ENCODE peak calls at places on chromosomes 6 and 20, in nine cellular contexts. C is body of pancreas, O is cardiac muscle cell, P is cardiac fibroblast, R is breast epithelium, V is astrocyte, Q is dorsolateral prefrontal cortex, W is upper lobe of right lung, G is endothelial cell. A is an unnamed sample.

GRCh38 chr6:53614676-53615075 is 50.9 kb downstream of the KLHL31 start:
- DNase-seq in R (no peak), P (no peak), V (no peak), O (no peak), W (no peak), C (no peak), Q (no peak), G (no peak), A (no peak)

GRCh38 chr6:13288481-13288880 is 39.9 kb downstream of the TBC1D7 start:
- DNase-seq in Q (no peak), R (no peak), P (no peak), C (no peak), O (no peak), V (no peak), W (no peak), G (no peak), A (no peak)

GRCh38 chr20:17543531-17543961 is 12.4 kb upstream of the BFSP1 start:
- DNase-seq in R (no peak), O (no peak), G (no peak), C (no peak), Q (no peak), W (no peak), P (peak), V (peak), A (no peak)

GRCh38 chr6:31837612-31838553 is 10.3 kb downstream of the HSPA1B start:
- DNase-seq in C (no peak), W (no peak), Q (no peak), V (no peak), G (no peak), O (no peak), R (no peak), P (peak), A (no peak)

GRCh38 chr6:52544325-52545022 is 32.4 kb downstream of the TRAM2 start:
- DNase-seq in Q (no peak), G (no peak), C (no peak), W (no peak), O (no peak), R (no peak), P (peak), V (no peak), A (no peak)

GRCh38 chr6:157107915-157108651 is 215.2 kb downstream of the TMEM242 start:
- DNase-seq in W (no peak), Q (no peak), O (no peak), V (peak), P (peak), G (no peak), C (no peak), R (no peak), A (peak)

GRCh38 chr6:44471271-44471981 is 83.9 kb downstream of the CDC5L start:
- DNase-seq in Q (no peak), V (no peak), R (no peak), G (no peak), P (no peak), W (no peak), C (no peak), O (peak), A (no peak)

GRCh38 chr20:47315339-47315662 is 41.2 kb downstream of the ZMYND8 start:
- DNase-seq in O (no peak), P (peak), W (peak), V (no peak), R (no peak), Q (no peak), C (no peak), G (no peak), A (no peak)

GRCh38 chr20:54290636-54291035 is 82.7 kb downstream of the PFDN4 start:
- DNase-seq in R (no peak), W (no peak), G (no peak), O (no peak), C (no peak), Q (no peak), V (no peak), P (no peak), A (peak)

GRCh38 chr6:33989016-33989854 is 156.7 kb downstream of the GRM4 start:
- DNase-seq in Q (no peak), C (no peak), R (no peak), P (no peak), G (no peak), W (peak), V (no peak), O (no peak), A (no peak)

GRCh38 chr20:35463455-35464300 is 8.3 kb downstream of the CEP250 start:
- DNase-seq in W (no peak), Q (no peak), G (peak), O (peak), P (peak), C (peak), V (peak), R (no peak), A (peak)

GRCh38 chr6:142913511-142914047 is 31.4 kb downstream of the HIVEP2 start:
- DNase-seq in Q (no peak), G (no peak), V (no peak), W (peak), O (no peak), P (no peak), C (no peak), R (no peak), A (peak)

GRCh38 chr6:55980627-55981211 is 105.3 kb upstream of the BMP5 start:
- DNase-seq in W (no peak), G (peak), V (peak), O (peak), R (no peak), P (peak), C (no peak), Q (no peak), A (peak)

GRCh38 chr6:123520208-123520607 is 116.5 kb downstream of the TRDN start:
- DNase-seq in C (no peak), Q (no peak), V (peak), R (no peak), G (no peak), P (peak), O (no peak), W (no peak), A (no peak)

GRCh38 chr20:32390999-32391398 is 32.9 kb downstream of the ASXL1 start:
- DNase-seq in R (no peak), W (no peak), G (no peak), Q (no peak), P (peak), V (no peak), C (no peak), O (no peak), A (no peak)

GRCh38 chr6:149079911-149080501 is 237.5 kb upstream of the TAB2 start:
- DNase-seq in R (peak), Q (no peak), W (no peak), C (peak), P (peak), O (peak), G (no peak), V (peak), A (no peak)

GRCh38 chr20:62405108-62405980 is 1.7 kb downstream of the CABLES2 start:
- DNase-seq in G (peak), W (peak), C (peak), V (peak), R (no peak), O (peak), P (peak), Q (no peak), A (no peak)

GRCh38 chr6:5053038-5053437 is 32.1 kb upstream of the PPP1R3G start:
- DNase-seq in G (no peak), O (no peak), P (peak), R (no peak), V (peak), W (no peak), Q (no peak), C (no peak), A (no peak)

GRCh38 chr20:43906505-43907034 is 8.1 kb upstream of the TOX2 start:
- DNase-seq in G (no peak), W (no peak), O (no peak), C (no peak), Q (no peak), V (no peak), P (no peak), R (no peak), A (no peak)
- TF ChIP-seq CTCF in G (no peak), W (no peak), O (no peak), C (no peak), Q (no peak), V (no peak), P (no peak), R (no peak), A (no peak)

GRCh38 chr20:50292324-50293243 is 102.0 kb downstream of the CEBPB start:
- DNase-seq in O (no peak), R (peak), C (peak), P (peak), Q (no peak), V (peak), W (peak), G (no peak), A (peak)

GRCh38 chr20:50295762-50296449 is 105.3 kb downstream of the CEBPB start:
- DNase-seq in Q (no peak), O (no peak), C (no peak), R (no peak), P (no peak), V (no peak), W (peak), G (no peak), A (no peak)

GRCh38 chr20:50293244-50294139 is 102.9 kb downstream of the CEBPB start:
- DNase-seq in O (no peak), V (no peak), W (no peak), G (no peak), Q (no peak), C (no peak), R (no peak), P (no peak), A (no peak)

GRCh38 chr20:50295345-50295744 is 104.7 kb downstream of the CEBPB start:
- DNase-seq in R (no peak), C (no peak), G (no peak), O (no peak), Q (no peak), W (no peak), V (no peak), P (no peak), A (no peak)

GRCh38 chr20:50294164-50295088 is 103.8 kb downstream of the CEBPB start:
- DNase-seq in W (no peak), O (no peak), C (no peak), V (no peak), R (no peak), P (no peak), G (no peak), Q (no peak), A (no peak)
- TF ChIP-seq CTCF in W (no peak), O (peak), C (no peak), V (no peak), R (no peak), P (no peak), G (no peak), Q (no peak), A (no peak)

DNA sequence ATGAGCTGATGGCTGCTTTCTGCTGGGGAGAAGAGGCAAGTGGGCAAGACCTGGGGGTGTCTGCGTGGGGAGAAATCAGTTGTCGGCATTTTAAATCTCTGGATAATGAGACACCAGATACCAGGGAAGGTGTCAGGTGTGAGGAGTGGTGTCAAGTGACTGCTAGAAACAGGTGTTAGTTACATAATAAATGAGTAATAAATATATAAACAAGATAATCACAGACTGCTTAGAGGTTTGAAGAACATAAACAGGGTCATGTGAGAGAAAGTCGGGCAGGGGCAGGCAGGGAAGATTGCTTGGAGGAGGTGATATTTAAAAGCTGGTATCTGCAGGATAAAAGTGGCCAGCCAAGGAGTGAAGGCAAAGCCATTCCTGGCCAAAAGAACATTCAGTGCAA is 87.2 kb upstream of the RIN2 start:
- DNase-seq in V (no peak), C (no peak), W (no peak), P (no peak), O (no peak), G (no peak), R (no peak), Q (no peak), A (no peak)
- TF ChIP-seq CTCF in V (no peak), C (no peak), W (no peak), P (no peak), O (no peak), G (no peak), R (no peak), Q (no peak), A (no peak)

DNA sequence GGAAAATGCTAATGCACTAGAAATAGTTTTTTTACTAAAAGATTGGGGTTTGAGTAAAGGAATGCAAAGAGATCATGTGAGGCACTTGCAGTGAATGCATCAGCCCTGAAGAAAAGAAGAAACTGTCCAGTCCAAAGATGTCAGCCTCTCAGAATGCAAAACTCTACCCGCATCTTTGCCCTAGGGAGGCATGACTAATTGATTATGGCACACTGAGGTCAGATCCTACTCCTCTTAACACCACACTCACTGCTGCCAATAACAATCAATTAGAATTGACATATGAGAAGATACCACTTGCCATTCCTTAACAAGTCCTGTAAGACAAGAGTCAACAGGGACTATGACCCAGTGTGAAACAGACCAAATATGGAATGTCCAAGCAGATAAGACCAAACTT is 262.3 kb upstream of the PLN start:
- DNase-seq in V (peak), C (no peak), P (peak), W (no peak), G (no peak), O (no peak), Q (no peak), R (no peak), A (no peak)
- TF ChIP-seq CTCF in V (no peak), C (no peak), P (no peak), W (no peak), G (no peak), O (no peak), Q (no peak), R (no peak), A (no peak)

GRCh38 chr20:25083141-25083772 is 1.3 kb upstream of the VSX1 start:
- DNase-seq in P (no peak), V (no peak), Q (no peak), R (no peak), G (no peak), C (no peak), O (no peak), W (no peak), A (no peak)

GRCh38 chr20:25085756-25086495 is 4.0 kb upstream of the VSX1 start:
- DNase-seq in O (no peak), Q (no peak), P (no peak), R (no peak), V (no peak), W (no peak), C (no peak), G (no peak), A (no peak)

GRCh38 chr20:25084616-25085187 is 2.8 kb upstream of the VSX1 start:
- DNase-seq in W (no peak), C (no peak), V (no peak), O (no peak), P (no peak), R (peak), G (no peak), Q (no peak), A (no peak)

GRCh38 chr20:25082498-25082873 is 545 bp upstream of the VSX1 start:
- DNase-seq in O (no peak), W (no peak), C (no peak), Q (no peak), R (peak), P (no peak), G (no peak), V (no peak), A (no peak)

DNA sequence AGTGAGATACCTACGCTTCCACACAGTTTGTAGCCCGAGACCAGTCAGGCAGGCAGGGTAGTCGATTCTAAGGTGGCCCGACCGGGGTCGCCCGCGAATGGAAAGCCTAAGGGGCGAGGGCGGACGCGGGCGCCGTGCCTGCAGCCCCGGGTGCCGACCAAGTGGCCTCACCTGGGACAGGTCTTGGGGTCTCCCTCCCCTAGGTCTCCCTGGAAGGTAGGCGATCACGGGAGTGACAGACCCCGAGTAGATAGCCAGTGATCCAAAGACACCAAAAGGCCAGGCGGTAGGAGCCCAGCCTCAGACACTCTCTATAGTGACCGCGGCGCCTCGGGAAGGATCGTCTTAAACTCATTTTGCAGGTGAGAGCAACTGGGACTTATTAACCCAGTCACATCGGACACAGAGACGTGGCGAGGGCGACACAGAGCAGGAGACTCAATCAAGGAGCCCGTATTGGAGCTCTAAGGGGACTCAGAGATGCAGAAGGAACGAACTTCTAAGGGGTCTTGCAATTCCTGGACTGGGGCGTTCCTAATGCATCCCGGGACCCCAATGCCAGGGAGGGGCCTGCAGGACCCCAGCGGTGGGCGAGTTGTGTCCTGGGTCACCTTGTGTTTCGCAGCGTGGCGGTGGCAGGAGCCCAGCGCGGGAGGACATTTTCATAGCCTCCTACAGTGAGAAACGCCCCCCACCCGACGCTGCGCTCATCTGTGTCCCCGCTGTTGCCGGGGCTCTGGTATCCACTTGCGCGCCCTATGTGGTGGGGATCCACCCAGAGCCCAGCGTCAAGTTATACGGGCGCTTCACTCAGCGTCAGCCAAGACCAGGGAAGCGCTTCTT is 2.1 kb upstream of the VSX1 start:
- DNase-seq in W (no peak), C (no peak), Q (no peak), V (no peak), R (peak), O (no peak), P (no peak), G (no peak), A (peak)
- TF ChIP-seq CTCF in W (peak), C (no peak), Q (no peak), V (peak), R (no peak), O (no peak), P (no peak), G (no peak), A (no peak)

GRCh38 chr6:163120223-163120622 is 294.3 kb upstream of the QKI start:
- DNase-seq in V (no peak), G (no peak), O (no peak), P (no peak), Q (no peak), C (no peak), R (no peak), W (no peak), A (no peak)
- TF ChIP-seq CTCF in V (no peak), G (no peak), O (no peak), P (no peak), Q (no peak), C (no peak), R (no peak), W (no peak), A (no peak)

GRCh38 chr6:128807577-128807976 is 75.4 kb upstream of the LAMA2 start:
- DNase-seq in Q (no peak), W (no peak), G (no peak), O (peak), P (peak), V (peak), R (no peak), C (no peak), A (no peak)
- TF ChIP-seq CTCF in Q (peak), W (peak), G (peak), O (peak), P (peak), V (peak), R (no peak), C (peak), A (peak)

GRCh38 chr6:79777713-79778579 is 146.8 kb downstream of the SH3BGRL2 start:
- DNase-seq in V (peak), C (peak), O (peak), G (peak), R (peak), P (peak), W (peak), Q (peak), A (peak)
- TF ChIP-seq CTCF in V (peak), C (peak), O (peak), G (peak), R (peak), P (peak), W (peak), Q (peak), A (peak)

GRCh38 chr6:72140795-72141194 is 254.4 kb downstream of the RIMS1 start:
- DNase-seq in C (no peak), R (no peak), W (no peak), P (peak), Q (no peak), V (no peak), O (no peak), G (no peak), A (no peak)
- TF ChIP-seq CTCF in C (peak), R (no peak), W (no peak), P (no peak), Q (no peak), V (no peak), O (no peak), G (no peak), A (no peak)

GRCh38 chr20:38117635-38118034 is 47.4 kb downstream of the TGM2 start:
- DNase-seq in O (no peak), P (peak), W (no peak), Q (no peak), C (no peak), G (no peak), V (peak), R (no peak), A (no peak)
- TF ChIP-seq CTCF in O (no peak), P (no peak), W (no peak), Q (no peak), C (no peak), G (no peak), V (no peak), R (no peak), A (no peak)

A was measured in activated CD8-positive, alpha-beta T cell treated with anti-CD3 and anti-CD28 coated beads for 36 hours.